ENCODE peak calls at places on chromosome 22, in six cellular contexts. One of them, this sample, is unnamed.

GRCh38 chr22:26245001-26245400 is 75.7 kb downstream of the SEZ6L start:
- DNase-seq in WTC11: no peak
- DNase-seq in activated T-cell treated with anti-CD3 and anti-CD28 coated beads for 24 hours: no peak
- DNase-seq in Calu3: no peak
- DNase-seq in RCC 7860: no peak
- DNase-seq in EL: no peak
- DNase-seq in this sample: no peak

GRCh38 chr22:17906978-17907730 is 117.2 kb downstream of the MICAL3 start:
- DNase-seq in activated T-cell treated with anti-CD3 and anti-CD28 coated beads for 24 hours: no peak
- DNase-seq in RCC 7860: no peak
- DNase-seq in WTC11: no peak
- DNase-seq in EL: no peak
- DNase-seq in Calu3: no peak
- DNase-seq in this sample: no peak

GRCh38 chr22:19779685-19780268 is 19.2 kb downstream of the TBX1 start:
- DNase-seq in EL: peak
- DNase-seq in WTC11: peak
- DNase-seq in activated T-cell treated with anti-CD3 and anti-CD28 coated beads for 24 hours: no peak
- DNase-seq in Calu3: no peak
- DNase-seq in RCC 7860: no peak
- DNase-seq in this sample: no peak

GRCh38 chr22:38204784-38205183 is 3.0 kb downstream of the MAFF start:
- DNase-seq in EL: no peak
- DNase-seq in activated T-cell treated with anti-CD3 and anti-CD28 coated beads for 24 hours: no peak
- DNase-seq in Calu3: no peak
- DNase-seq in RCC 7860: no peak
- DNase-seq in WTC11: no peak
- DNase-seq in this sample: no peak

GRCh38 chr22:31952094-31952401 is 7.7 kb downstream of the YWHAH start:
- DNase-seq in activated T-cell treated with anti-CD3 and anti-CD28 coated beads for 24 hours: no peak
- DNase-seq in WTC11: no peak
- DNase-seq in RCC 7860: no peak
- DNase-seq in EL: peak
- DNase-seq in Calu3: no peak
- DNase-seq in this sample: no peak

GRCh38 chr22:21666786-21667185 is 974 bp downstream of the PPIL2 start:
- DNase-seq in EL: no peak
- DNase-seq in Calu3: no peak
- DNase-seq in WTC11: no peak
- DNase-seq in activated T-cell treated with anti-CD3 and anti-CD28 coated beads for 24 hours: no peak
- DNase-seq in RCC 7860: no peak
- DNase-seq in this sample: no peak

GRCh38 chr22:45073064-45073463 is 63.3 kb upstream of the PHF21B start:
- DNase-seq in Calu3: no peak
- DNase-seq in RCC 7860: no peak
- DNase-seq in EL: no peak
- DNase-seq in activated T-cell treated with anti-CD3 and anti-CD28 coated beads for 24 hours: no peak
- DNase-seq in WTC11: no peak
- DNase-seq in this sample: no peak

GRCh38 chr22:49667236-49667635 is 160.4 kb downstream of the BRD1 start:
- DNase-seq in Calu3: no peak
- DNase-seq in EL: no peak
- DNase-seq in WTC11: peak
- DNase-seq in RCC 7860: no peak
- DNase-seq in activated T-cell treated with anti-CD3 and anti-CD28 coated beads for 24 hours: no peak
- DNase-seq in this sample: no peak

GRCh38 chr22:17264321-17265052 is 45.3 kb upstream of the ADA2 start:
- DNase-seq in WTC11: peak
- DNase-seq in activated T-cell treated with anti-CD3 and anti-CD28 coated beads for 24 hours: no peak
- DNase-seq in EL: peak
- DNase-seq in Calu3: no peak
- DNase-seq in RCC 7860: no peak
- DNase-seq in this sample: no peak

GRCh38 chr22:48084041-48084748 is 1321.7 kb downstream of the TBC1D22A start:
- DNase-seq in activated T-cell treated with anti-CD3 and anti-CD28 coated beads for 24 hours: no peak
- DNase-seq in Calu3: no peak
- DNase-seq in EL: no peak
- DNase-seq in RCC 7860: no peak
- DNase-seq in WTC11: no peak
- DNase-seq in this sample: no peak